ENCODE peak calls at places on chromosomes 1 and 21, in four cellular contexts. Z, T, D and H are unnamed samples.

GRCh38 chr1:66207484-66207883 is 326.5 kb upstream of the SGIP1 start:
- DNase-seq in T (no peak), Z (no peak), D (no peak), H (no peak)

GRCh38 chr1:18093646-18094045 is 14.0 kb upstream of the IGSF21 start:
- DNase-seq in D (no peak), Z (no peak), T (no peak), H (no peak)

GRCh38 chr1:53552146-53552940 is 93.1 kb downstream of the DMRTB1 start:
- DNase-seq in D (no peak), T (no peak), Z (no peak), H (no peak)

GRCh38 chr21:29164330-29164942 is 34.0 kb downstream of the MAP3K7CL start:
- DNase-seq in T (no peak), Z (peak; percentile 72), D (peak; percentile 63), H (peak; percentile 53)

GRCh38 chr1:59549903-59550302 is 253.0 kb downstream of the FGGY start:
- DNase-seq in Z (no peak), T (no peak), D (peak; percentile 50), H (no peak)

GRCh38 chr1:74513396-74513795 is 985 bp upstream of the LRRC53 start:
- DNase-seq in Z (no peak), D (no peak), T (no peak), H (no peak)

GRCh38 chr1:62304515-62304914 is 14.7 kb downstream of the KANK4 start:
- DNase-seq in T (no peak), Z (no peak), D (no peak), H (no peak)

GRCh38 chr1:22317231-22317919 is 134.3 kb upstream of the ZBTB40 start:
- DNase-seq in Z (peak; percentile 55), D (no peak), T (no peak), H (peak; percentile 81)

GRCh38 chr1:67575861-67576260 is 109.1 kb upstream of the GADD45A start:
- DNase-seq in Z (no peak), D (no peak), T (no peak), H (no peak)

GRCh38 chr1:9093096-9093495 is 23.7 kb upstream of the SLC2A5 start:
- DNase-seq in Z (no peak), D (no peak), T (no peak), H (no peak)

GRCh38 chr21:38909109-38909508 is 103.4 kb downstream of the ETS2 start:
- DNase-seq in D (peak; percentile 26), Z (no peak), T (no peak), H (no peak)

GRCh38 chr1:84619383-84620093 is 45.3 kb upstream of the CTBS start:
- DNase-seq in T (no peak), D (peak; percentile 9), Z (peak; percentile 50), H (peak; percentile 30)

GRCh38 chr1:175209493-175209921 is 16.9 kb upstream of the KIAA0040 start:
- DNase-seq in T (no peak), D (no peak), Z (no peak), H (no peak)

GRCh38 chr1:82722608-82723007 is 921.9 kb downstream of the ADGRL2 start:
- DNase-seq in T (no peak), Z (no peak), D (no peak), H (no peak)

DNA sequence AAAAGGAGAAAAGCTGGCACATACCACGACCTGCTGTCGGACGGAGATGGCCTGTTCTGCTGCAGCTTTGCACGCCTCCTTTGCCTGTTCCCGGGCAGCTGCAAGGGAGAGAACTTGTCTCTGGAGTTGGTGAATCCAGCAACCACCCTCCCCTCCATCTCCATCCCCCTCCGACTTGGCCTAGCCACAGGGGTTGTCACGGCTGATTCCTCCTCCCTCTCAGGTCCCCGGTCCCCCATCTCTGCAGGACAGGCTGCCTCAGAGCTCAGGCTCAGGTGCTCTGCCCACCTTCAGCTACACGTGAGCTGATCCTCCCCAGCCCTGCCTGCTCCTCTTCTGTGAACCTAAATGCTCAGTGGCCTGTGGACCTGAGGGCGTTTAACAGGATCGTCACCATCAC is 11.1 kb upstream of the SRM start:
- DNase-seq in T (no peak), Z (no peak), D (no peak), H (no peak)
- TF ChIP-seq SP1 in T (no peak), Z (no peak), D (no peak), H (no peak)

GRCh38 chr1:27605300-27605766 is 1.4 kb upstream of the AHDC1 start:
- DNase-seq in Z (no peak), D (no peak), T (no peak), H (no peak)

GRCh38 chr1:27606708-27607238 is 2.8 kb upstream of the AHDC1 start:
- DNase-seq in D (peak; percentile 53), Z (peak; percentile 47), T (no peak), H (no peak)

GRCh38 chr1:27609210-27609555 is 5.2 kb upstream of the AHDC1 start:
- DNase-seq in Z (no peak), D (no peak), T (no peak), H (no peak)

GRCh38 chr1:27605796-27606707 is 2.1 kb upstream of the AHDC1 start:
- DNase-seq in D (peak; percentile 58), T (no peak), Z (peak; percentile 86), H (peak; percentile 56)

GRCh38 chr1:27607239-27607804 is 3.4 kb upstream of the AHDC1 start:
- DNase-seq in D (peak; percentile 96), T (no peak), Z (peak; percentile 89), H (no peak)
- TF ChIP-seq FOXM1 in D (no peak), T (no peak), Z (no peak), H (no peak)

GRCh38 chr21:43890042-43890441 is 25.0 kb downstream of the AGPAT3 start:
- DNase-seq in T (no peak), Z (peak; percentile 40), D (no peak), H (no peak)

GRCh38 chr21:43894206-43894577 is 29.2 kb downstream of the AGPAT3 start:
- DNase-seq in D (no peak), Z (no peak), T (no peak), H (no peak)

GRCh38 chr21:43892334-43892733 is 27.3 kb downstream of the AGPAT3 start:
- DNase-seq in Z (no peak), D (no peak), T (no peak), H (no peak)

GRCh38 chr21:43892984-43893535 is 28.0 kb downstream of the AGPAT3 start:
- DNase-seq in T (peak; percentile 21), D (no peak), Z (peak; percentile 30), H (no peak)

DNA sequence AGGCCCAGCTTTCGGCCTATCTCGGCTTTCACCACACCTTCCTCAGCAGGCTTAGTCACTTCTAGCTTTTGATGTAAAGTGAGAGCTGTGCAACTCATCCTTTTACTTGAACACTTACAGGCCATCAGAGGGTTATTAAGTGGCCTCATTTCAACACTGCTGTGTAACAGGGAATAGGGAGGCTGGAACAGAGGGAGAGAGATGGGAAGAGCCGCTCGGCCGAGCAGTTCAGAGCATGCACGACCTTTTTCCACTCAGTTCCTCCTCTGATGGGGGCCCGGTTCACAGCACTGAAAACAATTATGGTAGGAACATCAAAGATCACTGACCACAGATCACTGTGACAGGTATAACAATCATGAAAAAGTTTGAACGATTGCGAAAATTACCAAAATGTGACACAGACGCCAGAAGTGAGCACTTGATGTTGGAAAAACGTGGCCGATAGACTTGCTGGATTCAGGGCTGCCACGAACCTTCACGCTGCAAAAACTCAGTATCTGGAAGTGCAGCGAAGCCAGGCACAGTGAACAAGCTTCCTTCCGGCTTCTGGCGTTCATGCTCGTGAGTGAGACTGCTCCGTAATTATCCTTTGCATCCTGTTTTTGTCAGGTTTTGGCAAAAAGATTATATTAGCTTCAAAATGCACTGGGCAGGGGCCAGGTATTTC is 28.6 kb downstream of the AGPAT3 start:
- DNase-seq in Z (peak; percentile 79), T (no peak), D (no peak), H (no peak)
- TF ChIP-seq FOXK2 in Z (no peak), T (no peak), D (no peak), H (no peak)

DNA sequence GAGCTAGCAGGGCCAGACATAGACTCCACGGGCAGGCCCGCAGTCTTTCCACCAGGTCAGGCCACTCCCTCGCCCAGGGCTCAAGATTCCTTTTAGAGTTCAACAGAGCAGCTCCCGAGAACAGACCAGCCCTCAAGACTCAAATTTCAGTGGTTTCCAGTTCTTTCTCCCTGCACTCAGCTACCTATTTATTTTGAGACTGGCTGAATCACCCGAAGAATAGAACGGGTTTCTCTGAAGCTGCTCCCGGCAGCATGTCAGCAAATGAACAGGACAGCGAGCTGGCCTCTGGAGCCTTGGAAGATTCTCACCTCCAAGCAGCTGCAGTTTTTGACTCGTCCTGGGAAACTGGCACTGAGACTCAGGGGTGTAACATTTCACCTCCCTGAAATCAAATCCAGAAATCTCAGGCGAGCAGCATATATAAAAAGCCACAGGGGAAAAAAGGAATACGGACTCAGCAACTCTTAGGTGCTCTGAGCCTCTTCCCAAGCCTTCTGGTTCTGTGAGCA is 177.9 kb downstream of the CLIC6 start:
- DNase-seq in T (no peak), D (no peak), Z (no peak), H (peak; percentile 49)
- TF ChIP-seq SP1 in T (no peak), D (no peak), Z (no peak), H (no peak)

DNA sequence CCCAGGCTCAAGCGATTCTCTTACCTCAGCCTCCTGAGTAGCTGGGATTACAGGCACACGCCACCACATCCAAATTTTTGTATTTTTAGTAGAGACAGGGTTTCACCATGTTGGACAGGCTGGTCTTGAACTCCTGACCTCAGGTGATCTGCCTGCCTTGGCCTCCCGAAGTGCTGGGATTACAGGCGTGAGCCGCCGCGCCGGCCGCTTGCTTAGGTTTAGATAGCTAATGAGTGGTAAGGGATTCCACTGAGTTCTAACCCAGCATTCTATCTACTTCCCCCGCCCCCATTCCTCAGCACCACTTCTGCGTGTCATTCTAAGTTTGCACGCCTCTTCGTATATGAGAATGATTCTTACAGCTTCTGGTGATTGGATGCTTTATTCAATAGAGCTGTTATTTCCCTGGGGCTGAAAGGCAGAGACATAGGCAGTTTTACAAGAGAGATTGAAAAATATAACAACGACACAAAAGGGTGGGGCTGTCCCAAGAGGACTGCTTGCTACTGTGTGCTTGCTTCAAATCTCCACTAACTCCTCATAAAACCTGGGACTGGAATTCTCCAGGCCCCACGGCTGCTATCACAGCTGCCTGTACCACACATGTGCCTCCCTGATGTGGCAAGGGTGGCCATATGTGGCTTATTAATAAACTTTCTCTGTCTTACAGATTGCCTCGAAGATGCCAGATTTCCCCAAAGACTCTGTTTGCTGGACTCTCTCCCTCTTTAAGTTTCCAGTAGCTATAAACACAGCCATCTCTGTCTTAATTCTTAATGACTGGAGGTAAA is 23.7 kb upstream of the GREM2 start:
- DNase-seq in T (no peak), D (no peak), Z (no peak), H (no peak)
- TF ChIP-seq FOXM1 in T (no peak), D (no peak), Z (no peak), H (no peak)

GRCh38 chr1:41468082-41468762 is 16.3 kb downstream of the EDN2 start:
- DNase-seq in D (no peak), T (no peak), Z (no peak), H (no peak)
- TF ChIP-seq FOXK2 in D (no peak), T (no peak), Z (no peak), H (no peak)